ENCODE peak calls at places on chromosomes 16 and 17, in nine cellular contexts. One of them, this sample, is unnamed.

GRCh38 chr17:2362881-2363280 is 25.6 kb downstream of the SGSM2 start:
- DNase-seq in activated T-helper 1 cell treated with anti-CD3 and anti-CD28 coated beads, Interleukin-2, amount 50 U/mL, for 16 hours: no peak
- DNase-seq in natural killer cell: no peak
- DNase-seq in mucosa of descending colon: no peak
- DNase-seq in ovary: no peak
- DNase-seq in tibial nerve: no peak
- DNase-seq in hypothalamus: no peak
- DNase-seq in HEK293T: no peak
- DNase-seq in A172: no peak
- DNase-seq in this sample: no peak

GRCh38 chr17:30113213-30113612 is 3.4 kb upstream of the NSRP1 start:
- DNase-seq in activated T-helper 1 cell treated with anti-CD3 and anti-CD28 coated beads, Interleukin-2, amount 50 U/mL, for 16 hours: no peak
- DNase-seq in natural killer cell: no peak
- DNase-seq in mucosa of descending colon: peak; percentile 70
- DNase-seq in ovary: no peak
- DNase-seq in tibial nerve: no peak
- DNase-seq in hypothalamus: no peak
- DNase-seq in HEK293T: no peak
- DNase-seq in A172: peak; percentile 69
- DNase-seq in this sample: no peak

GRCh38 chr16:5505093-5505887 is 407.7 kb upstream of the EEF2KMT start:
- DNase-seq in activated T-helper 1 cell treated with anti-CD3 and anti-CD28 coated beads, Interleukin-2, amount 50 U/mL, for 16 hours: no peak
- DNase-seq in natural killer cell: no peak
- DNase-seq in mucosa of descending colon: no peak
- DNase-seq in ovary: no peak
- DNase-seq in tibial nerve: no peak
- DNase-seq in hypothalamus: no peak
- DNase-seq in HEK293T: no peak
- DNase-seq in A172: no peak
- DNase-seq in this sample: peak; percentile 73

GRCh38 chr17:37648555-37648954 is 5.3 kb upstream of the DDX52 start:
- DNase-seq in activated T-helper 1 cell treated with anti-CD3 and anti-CD28 coated beads, Interleukin-2, amount 50 U/mL, for 16 hours: no peak
- DNase-seq in natural killer cell: no peak
- DNase-seq in mucosa of descending colon: no peak
- DNase-seq in ovary: no peak
- DNase-seq in tibial nerve: no peak
- DNase-seq in hypothalamus: no peak
- DNase-seq in HEK293T: no peak
- DNase-seq in A172: peak; percentile 65
- DNase-seq in this sample: no peak

GRCh38 chr17:60163108-60163784 is 13.5 kb downstream of the CA4 start:
- DNase-seq in activated T-helper 1 cell treated with anti-CD3 and anti-CD28 coated beads, Interleukin-2, amount 50 U/mL, for 16 hours: no peak
- DNase-seq in natural killer cell: no peak
- DNase-seq in mucosa of descending colon: no peak
- DNase-seq in ovary: no peak
- DNase-seq in tibial nerve: no peak
- DNase-seq in hypothalamus: no peak
- DNase-seq in HEK293T: peak; percentile 51
- DNase-seq in A172: no peak
- DNase-seq in this sample: no peak

GRCh38 chr17:46742539-46743270 is 75.8 kb downstream of the WNT3 start:
- DNase-seq in activated T-helper 1 cell treated with anti-CD3 and anti-CD28 coated beads, Interleukin-2, amount 50 U/mL, for 16 hours: no peak
- DNase-seq in natural killer cell: no peak
- DNase-seq in mucosa of descending colon: no peak
- DNase-seq in ovary: no peak
- DNase-seq in tibial nerve: no peak
- DNase-seq in hypothalamus: no peak
- DNase-seq in HEK293T: peak; percentile 19
- DNase-seq in A172: peak; percentile 88
- DNase-seq in this sample: no peak

GRCh38 chr16:46612121-46612520 is 9.1 kb downstream of the SHCBP1 start:
- DNase-seq in activated T-helper 1 cell treated with anti-CD3 and anti-CD28 coated beads, Interleukin-2, amount 50 U/mL, for 16 hours: no peak
- DNase-seq in natural killer cell: no peak
- DNase-seq in mucosa of descending colon: no peak
- DNase-seq in ovary: no peak
- DNase-seq in tibial nerve: no peak
- DNase-seq in hypothalamus: no peak
- DNase-seq in HEK293T: no peak
- DNase-seq in A172: no peak
- DNase-seq in this sample: no peak

GRCh38 chr17:80870401-80870800 is 121.2 kb upstream of the CHMP6 start:
- DNase-seq in activated T-helper 1 cell treated with anti-CD3 and anti-CD28 coated beads, Interleukin-2, amount 50 U/mL, for 16 hours: no peak
- DNase-seq in natural killer cell: no peak
- DNase-seq in mucosa of descending colon: peak; percentile 13
- DNase-seq in ovary: no peak
- DNase-seq in tibial nerve: no peak
- DNase-seq in hypothalamus: no peak
- DNase-seq in HEK293T: no peak
- DNase-seq in A172: no peak
- DNase-seq in this sample: no peak

GRCh38 chr16:57818377-57819055 is 16.2 kb upstream of the KIFC3 start:
- DNase-seq in activated T-helper 1 cell treated with anti-CD3 and anti-CD28 coated beads, Interleukin-2, amount 50 U/mL, for 16 hours: no peak
- DNase-seq in natural killer cell: no peak
- DNase-seq in mucosa of descending colon: no peak
- DNase-seq in ovary: no peak
- DNase-seq in tibial nerve: no peak
- DNase-seq in hypothalamus: no peak
- DNase-seq in HEK293T: no peak
- DNase-seq in A172: no peak
- DNase-seq in this sample: no peak

GRCh38 chr16:81652798-81653505 is 126.1 kb upstream of the PLCG2 start:
- DNase-seq in activated T-helper 1 cell treated with anti-CD3 and anti-CD28 coated beads, Interleukin-2, amount 50 U/mL, for 16 hours: no peak
- DNase-seq in natural killer cell: no peak
- DNase-seq in mucosa of descending colon: no peak
- DNase-seq in ovary: no peak
- DNase-seq in tibial nerve: no peak
- DNase-seq in hypothalamus: no peak
- DNase-seq in HEK293T: no peak
- DNase-seq in A172: no peak
- DNase-seq in this sample: no peak

GRCh38 chr17:77301694-77302087 is 160.9 kb downstream of the SEC14L1 start:
- DNase-seq in activated T-helper 1 cell treated with anti-CD3 and anti-CD28 coated beads, Interleukin-2, amount 50 U/mL, for 16 hours: no peak
- DNase-seq in natural killer cell: no peak
- DNase-seq in mucosa of descending colon: no peak
- DNase-seq in ovary: no peak
- DNase-seq in tibial nerve: no peak
- DNase-seq in hypothalamus: no peak
- DNase-seq in HEK293T: no peak
- DNase-seq in A172: no peak
- DNase-seq in this sample: no peak

GRCh38 chr17:5361426-5361825 is 58.0 kb downstream of the NUP88 start:
- DNase-seq in activated T-helper 1 cell treated with anti-CD3 and anti-CD28 coated beads, Interleukin-2, amount 50 U/mL, for 16 hours: no peak
- DNase-seq in natural killer cell: no peak
- DNase-seq in mucosa of descending colon: no peak
- DNase-seq in ovary: no peak
- DNase-seq in tibial nerve: no peak
- DNase-seq in hypothalamus: no peak
- DNase-seq in HEK293T: no peak
- DNase-seq in A172: no peak
- DNase-seq in this sample: no peak

GRCh38 chr17:14886200-14886739 is 378.9 kb downstream of the PMP22 start:
- DNase-seq in activated T-helper 1 cell treated with anti-CD3 and anti-CD28 coated beads, Interleukin-2, amount 50 U/mL, for 16 hours: no peak
- DNase-seq in natural killer cell: no peak
- DNase-seq in mucosa of descending colon: no peak
- DNase-seq in ovary: no peak
- DNase-seq in tibial nerve: no peak
- DNase-seq in hypothalamus: no peak
- DNase-seq in HEK293T: peak; percentile 7
- DNase-seq in A172: peak; percentile 14
- DNase-seq in this sample: no peak

GRCh38 chr17:56982312-56982711 is 4.4 kb downstream of the SCPEP1 start:
- DNase-seq in activated T-helper 1 cell treated with anti-CD3 and anti-CD28 coated beads, Interleukin-2, amount 50 U/mL, for 16 hours: no peak
- DNase-seq in natural killer cell: no peak
- DNase-seq in mucosa of descending colon: no peak
- DNase-seq in ovary: no peak
- DNase-seq in tibial nerve: no peak
- DNase-seq in hypothalamus: no peak
- DNase-seq in HEK293T: no peak
- DNase-seq in A172: no peak
- DNase-seq in this sample: no peak

GRCh38 chr17:42133461-42134041 is 10.9 kb downstream of the HSPB9 start:
- DNase-seq in activated T-helper 1 cell treated with anti-CD3 and anti-CD28 coated beads, Interleukin-2, amount 50 U/mL, for 16 hours: no peak
- DNase-seq in natural killer cell: no peak
- DNase-seq in mucosa of descending colon: peak; percentile 45
- DNase-seq in ovary: no peak
- DNase-seq in tibial nerve: no peak
- DNase-seq in hypothalamus: no peak
- DNase-seq in HEK293T: no peak
- DNase-seq in A172: no peak
- DNase-seq in this sample: peak; percentile 63

GRCh38 chr17:80872011-80872929 is 119.4 kb upstream of the CHMP6 start:
- DNase-seq in activated T-helper 1 cell treated with anti-CD3 and anti-CD28 coated beads, Interleukin-2, amount 50 U/mL, for 16 hours: no peak
- DNase-seq in natural killer cell: no peak
- DNase-seq in mucosa of descending colon: peak; percentile 19
- DNase-seq in ovary: no peak
- DNase-seq in tibial nerve: no peak
- DNase-seq in hypothalamus: no peak
- DNase-seq in HEK293T: no peak
- DNase-seq in A172: no peak
- DNase-seq in this sample: no peak

GRCh38 chr17:82419471-82419995 is 1.1 kb upstream of the OGFOD3 start:
- DNase-seq in activated T-helper 1 cell treated with anti-CD3 and anti-CD28 coated beads, Interleukin-2, amount 50 U/mL, for 16 hours: no peak
- DNase-seq in natural killer cell: no peak
- DNase-seq in mucosa of descending colon: no peak
- DNase-seq in ovary: no peak
- DNase-seq in tibial nerve: no peak
- DNase-seq in hypothalamus: no peak
- DNase-seq in HEK293T: no peak
- DNase-seq in A172: no peak
- DNase-seq in this sample: no peak

GRCh38 chr17:77528516-77529327 is 388.0 kb downstream of the SEC14L1 start:
- DNase-seq in activated T-helper 1 cell treated with anti-CD3 and anti-CD28 coated beads, Interleukin-2, amount 50 U/mL, for 16 hours: no peak
- DNase-seq in natural killer cell: no peak
- DNase-seq in mucosa of descending colon: no peak
- DNase-seq in ovary: no peak
- DNase-seq in tibial nerve: no peak
- DNase-seq in hypothalamus: no peak
- DNase-seq in HEK293T: peak; percentile 73
- DNase-seq in A172: no peak
- DNase-seq in this sample: peak; percentile 60

GRCh38 chr17:50211249-50212120 is 10.1 kb upstream of the COL1A1 start:
- DNase-seq in activated T-helper 1 cell treated with anti-CD3 and anti-CD28 coated beads, Interleukin-2, amount 50 U/mL, for 16 hours: no peak
- DNase-seq in natural killer cell: no peak
- DNase-seq in mucosa of descending colon: no peak
- DNase-seq in ovary: peak; percentile 39
- DNase-seq in tibial nerve: peak; percentile 12
- DNase-seq in hypothalamus: no peak
- DNase-seq in HEK293T: no peak
- DNase-seq in A172: no peak
- DNase-seq in this sample: no peak

GRCh38 chr16:71287903-71288302 is 1.3 kb downstream of the CMTR2 start:
- DNase-seq in activated T-helper 1 cell treated with anti-CD3 and anti-CD28 coated beads, Interleukin-2, amount 50 U/mL, for 16 hours: no peak
- DNase-seq in natural killer cell: no peak
- DNase-seq in mucosa of descending colon: no peak
- DNase-seq in ovary: no peak
- DNase-seq in tibial nerve: no peak
- DNase-seq in hypothalamus: no peak
- DNase-seq in HEK293T: no peak
- DNase-seq in A172: no peak
- DNase-seq in this sample: no peak

GRCh38 chr17:83136156-83136555 is 56.7 kb downstream of the METRNL start:
- DNase-seq in activated T-helper 1 cell treated with anti-CD3 and anti-CD28 coated beads, Interleukin-2, amount 50 U/mL, for 16 hours: no peak
- DNase-seq in natural killer cell: peak; percentile 7
- DNase-seq in mucosa of descending colon: no peak
- DNase-seq in ovary: peak; percentile 11
- DNase-seq in tibial nerve: no peak
- DNase-seq in hypothalamus: no peak
- DNase-seq in HEK293T: no peak
- DNase-seq in A172: no peak
- DNase-seq in this sample: no peak